ENCODE peak calls at places on chromosome 1, in six cellular contexts. N is stromal cell of bone marrow, E is mammary epithelial cell, M is uterus, T is foreskin fibroblast, H is tibial artery. L is an unnamed sample.

GRCh38 chr1:66436378-66437135 is 97.4 kb upstream of the SGIP1 start:
- DNase-seq in N (peak; percentile 68), E (peak; percentile 98), M (no peak), T (peak; percentile 92), H (no peak), L (peak; percentile 42)

GRCh38 chr1:79497193-79497773 is 490.8 kb upstream of the ADGRL4 start:
- DNase-seq in N (peak; percentile 19), E (peak; percentile 6), M (no peak), T (peak; percentile 68), H (no peak), L (peak; percentile 17)

GRCh38 chr1:1021010-1021845 is 1.3 kb downstream of the AGRN start:
- DNase-seq in N (no peak), E (peak; percentile 72), M (peak; percentile 63), T (peak; percentile 81), H (no peak), L (no peak)

GRCh38 chr1:213249395-213249794 is 198.4 kb downstream of the RPS6KC1 start:
- DNase-seq in N (no peak), E (no peak), M (no peak), T (no peak), H (no peak), L (no peak)

GRCh38 chr1:59364012-59364411 is 67.1 kb downstream of the FGGY start:
- DNase-seq in N (no peak), E (no peak), M (no peak), T (no peak), H (no peak), L (no peak)

GRCh38 chr1:82538876-82539275 is 738.1 kb downstream of the ADGRL2 start:
- DNase-seq in N (peak; percentile 58), E (peak; percentile 37), M (no peak), T (peak; percentile 76), H (no peak), L (no peak)

GRCh38 chr1:200626853-200627534 is 6.4 kb upstream of the KIF14 start:
- DNase-seq in N (no peak), E (no peak), M (no peak), T (no peak), H (no peak), L (no peak)

GRCh38 chr1:24641646-24642151 is 1.4 kb upstream of the SRRM1 start:
- DNase-seq in N (peak; percentile 28), E (peak; percentile 32), M (peak; percentile 62), T (peak; percentile 55), H (peak; percentile 74), L (peak; percentile 21)

GRCh38 chr1:94599090-94599813 is 57.7 kb upstream of the F3 start:
- DNase-seq in N (no peak), E (peak; percentile 57), M (no peak), T (peak; percentile 53), H (no peak), L (no peak)

GRCh38 chr1:193589597-193590040 is 403.2 kb upstream of the B3GALT2 start:
- DNase-seq in N (peak; percentile 9), E (no peak), M (no peak), T (peak; percentile 81), H (no peak), L (no peak)

GRCh38 chr1:183264132-183264531 is 78.1 kb downstream of the LAMC2 start:
- DNase-seq in N (no peak), E (no peak), M (no peak), T (no peak), H (no peak), L (no peak)

GRCh38 chr1:10730985-10731384 is 65.5 kb downstream of the CASZ1 start:
- DNase-seq in N (peak; percentile 53), E (peak; percentile 86), M (no peak), T (peak; percentile 44), H (no peak), L (no peak)

GRCh38 chr1:156488566-156489165 is 11.9 kb downstream of the MEF2D start:
- DNase-seq in N (no peak), E (no peak), M (no peak), T (no peak), H (no peak), L (peak; percentile 24)

GRCh38 chr1:246773213-246773641 is 49.0 kb downstream of the SCCPDH start:
- DNase-seq in N (no peak), E (no peak), M (no peak), T (no peak), H (no peak), L (peak; percentile 43)

GRCh38 chr1:159934136-159935039 is 9.1 kb upstream of the TAGLN2 start:
- DNase-seq in N (no peak), E (no peak), M (no peak), T (no peak), H (no peak), L (no peak)

GRCh38 chr1:244840219-244840794 is 4.8 kb downstream of the COX20 start:
- DNase-seq in N (no peak), E (no peak), M (no peak), T (peak; percentile 51), H (no peak), L (no peak)

GRCh38 chr1:22808186-22808845 is 97.7 kb downstream of the EPHB2 start:
- DNase-seq in N (peak; percentile 49), E (peak; percentile 79), M (no peak), T (peak; percentile 85), H (no peak), L (no peak)

L was measured in germinal center.